ENCODE peak calls at places on chromosomes 13 and 19, in nine cellular contexts. I is kidney epithelial cell, E is left ventricle myocardium inferior, W is right atrium auricular region, D is dorsolateral prefrontal cortex, F is WERI-Rb-1, N is IMR-90, S is PC-9, B is HFF-Myc. R is an unnamed sample.

GRCh38 chr13:95509521-95510315 is 42.8 kb upstream of the CLDN10 start:
- DNase-seq in E (no peak), N (peak; percentile 10), F (no peak), S (no peak), I (no peak), B (no peak), W (no peak), D (no peak), R (no peak)

GRCh38 chr19:16447015-16447384 is 24.8 kb downstream of the EPS15L1 start:
- DNase-seq in B (no peak), W (peak; percentile 92), F (peak; percentile 24), N (peak; percentile 91), S (peak; percentile 69), D (no peak), I (peak; percentile 73), E (peak; percentile 82), R (peak; percentile 49)

GRCh38 chr13:42259515-42259914 is 12.4 kb upstream of the AKAP11 start:
- DNase-seq in B (no peak), I (no peak), F (no peak), D (no peak), E (no peak), N (no peak), S (no peak), W (no peak), R (no peak)

GRCh38 chr13:112904436-112904960 is 64.5 kb upstream of the MCF2L start:
- DNase-seq in W (no peak), S (no peak), B (no peak), F (peak; percentile 99), E (no peak), I (no peak), D (no peak), N (no peak), R (no peak)

GRCh38 chr19:5889288-5889971 is 14.2 kb downstream of the NDUFA11 start:
- DNase-seq in I (no peak), N (peak; percentile 70), B (no peak), S (no peak), F (no peak), W (no peak), D (no peak), E (no peak), R (no peak)

GRCh38 chr13:95185851-95186250 is 115.4 kb downstream of the ABCC4 start:
- DNase-seq in F (no peak), S (no peak), E (no peak), D (no peak), N (no peak), I (no peak), W (no peak), B (no peak), R (no peak)

GRCh38 chr13:101323601-101324000 is 92.7 kb downstream of the NALCN start:
- DNase-seq in D (no peak), S (no peak), B (no peak), N (no peak), F (no peak), I (no peak), E (no peak), W (no peak), R (no peak)

GRCh38 chr13:113777311-113778260 is 18.6 kb downstream of the TMEM255B start:
- DNase-seq in D (no peak), S (no peak), F (no peak), B (no peak), W (no peak), N (peak; percentile 17), I (no peak), E (no peak), R (no peak)

GRCh38 chr13:29746167-29746677 is 104.2 kb downstream of the UBL3 start:
- DNase-seq in W (no peak), I (no peak), N (no peak), S (no peak), B (no peak), E (no peak), D (no peak), F (no peak), R (no peak)

GRCh38 chr19:44770550-44771257 is 7.0 kb upstream of the CBLC start:
- DNase-seq in E (peak; percentile 86), D (peak; percentile 70), S (peak; percentile 97), N (peak; percentile 91), W (peak; percentile 91), F (peak; percentile 95), B (peak; percentile 96), I (peak; percentile 77), R (peak; percentile 63)

GRCh38 chr13:21837841-21838551 is 167.1 kb downstream of the FGF9 start:
- DNase-seq in S (no peak), F (no peak), W (no peak), D (no peak), I (no peak), N (peak; percentile 37), E (no peak), B (no peak), R (no peak)

GRCh38 chr19:43739419-43739818 is 15.3 kb downstream of the SMG9 start:
- DNase-seq in W (no peak), S (no peak), E (no peak), N (no peak), D (no peak), B (no peak), I (no peak), F (no peak), R (no peak)

GRCh38 chr13:61884830-61885229 is 469.2 kb upstream of the PCDH20 start:
- DNase-seq in N (no peak), I (no peak), E (no peak), W (no peak), B (no peak), D (no peak), F (no peak), S (no peak), R (no peak)

GRCh38 chr13:23469901-23470525 is 36.5 kb upstream of the SACS start:
- DNase-seq in D (no peak), I (peak; percentile 48), W (no peak), B (peak; percentile 89), E (no peak), F (no peak), N (peak; percentile 83), S (no peak), R (peak; percentile 82)

GRCh38 chr19:6663236-6664187 is 6.4 kb downstream of the TNFSF14 start:
- DNase-seq in D (no peak), B (no peak), S (no peak), W (no peak), F (no peak), E (no peak), I (no peak), N (no peak), R (no peak)

GRCh38 chr13:49791214-49791752 is 1.2 kb downstream of the KPNA3 start:
- DNase-seq in N (peak; percentile 35), E (no peak), W (no peak), S (peak; percentile 9), B (no peak), D (no peak), F (peak; percentile 23), I (no peak), R (no peak)

DNA sequence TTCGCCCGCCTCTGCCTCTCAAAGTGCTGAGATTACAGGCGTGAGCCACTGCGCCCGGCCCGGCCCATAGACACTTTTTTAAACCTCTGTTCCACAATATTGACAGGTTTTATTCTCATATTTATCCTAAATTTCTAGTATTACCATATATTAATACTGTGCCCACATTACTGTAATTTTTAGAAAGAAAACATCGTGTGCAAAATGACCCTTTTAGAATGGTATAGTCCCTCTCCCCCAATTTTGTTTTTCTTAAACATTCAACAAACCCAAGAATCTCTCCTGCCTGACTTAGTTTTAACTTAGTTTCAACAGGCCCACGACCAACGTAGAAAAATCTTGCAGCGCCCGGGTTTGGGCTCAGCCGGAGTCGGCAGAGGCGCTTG is 9.1 kb downstream of the CDX2 start:
- DNase-seq in F (no peak), E (no peak), I (no peak), S (no peak), N (no peak), W (no peak), B (no peak), D (no peak), R (no peak)
- H3K4me3 ChIP-seq in F (peak overlapping the region; percentile 16), E (peak overlapping the region; percentile 58), I (no peak overlapping the region), S (no peak overlapping the region), N (no peak overlapping the region), W (peak overlapping the region; percentile 38), B (no peak overlapping the region), D (peak overlapping the region; percentile 17), R (peak overlapping the region; percentile 4)

DNA sequence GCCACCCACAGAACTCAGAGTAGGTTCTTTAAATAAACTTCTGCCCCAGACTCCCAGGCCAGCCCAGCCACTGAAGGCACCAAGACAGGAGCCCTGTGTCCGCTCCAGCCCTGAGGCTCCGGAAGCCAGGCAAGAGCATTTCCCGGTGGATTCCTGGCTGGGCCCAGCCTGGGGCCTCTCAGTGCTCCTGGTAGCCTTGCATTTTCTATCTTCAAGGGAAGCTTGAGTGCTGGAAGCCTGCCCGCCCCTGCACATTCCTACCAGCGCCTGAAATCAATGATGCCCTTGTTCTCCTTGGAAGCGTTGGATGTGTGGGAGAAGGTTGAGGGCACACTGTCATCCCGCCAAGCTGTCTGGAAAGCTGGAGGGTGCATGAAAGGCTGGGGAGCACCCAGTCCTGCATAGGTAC is 70.3 kb downstream of the ALOX5AP start:
- DNase-seq in F (no peak), B (no peak), W (no peak), D (peak; percentile 75), N (peak; percentile 59), E (no peak), I (no peak), S (no peak), R (no peak)
- TF ChIP-seq CTCF in F (no peak), B (no peak), W (no peak), D (no peak), N (no peak), E (no peak), I (no peak), S (no peak), R (no peak)

DNA sequence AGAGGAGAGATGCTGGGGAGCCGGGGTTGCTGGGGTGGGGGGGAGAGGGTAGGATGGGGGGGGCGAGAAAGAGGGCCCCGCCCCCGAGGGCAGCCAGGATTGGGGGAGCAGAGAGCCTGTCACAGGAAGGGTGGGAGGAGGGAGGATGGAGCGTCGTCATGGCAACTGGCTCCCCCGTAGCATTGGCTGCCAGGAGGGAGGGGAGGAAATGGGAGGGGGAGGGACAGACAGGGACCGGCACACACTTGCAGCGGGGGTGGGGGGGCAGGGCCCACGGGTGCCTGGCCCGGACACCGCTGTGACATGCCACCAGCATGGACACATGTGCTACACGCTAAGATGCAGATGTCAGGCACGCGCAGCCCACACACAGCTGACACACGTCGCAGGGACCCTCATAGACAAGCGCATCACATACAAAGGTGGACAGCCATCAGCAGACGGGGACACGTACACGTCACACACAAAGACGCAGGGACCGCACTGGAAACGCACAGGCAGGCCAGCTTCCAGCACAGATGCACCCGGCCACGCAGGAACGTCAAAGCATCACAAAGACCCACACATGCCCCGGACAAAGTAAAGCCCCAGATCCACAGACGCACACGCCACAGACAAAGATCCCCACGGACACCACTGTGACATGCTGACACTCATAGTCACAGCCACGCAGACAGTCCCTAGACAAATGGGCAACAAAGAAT is at the start of gene LMTK3:
- DNase-seq in N (peak; percentile 56), B (no peak), W (no peak), E (no peak), D (peak; percentile 93), S (no peak), I (no peak), F (peak; percentile 58), R (no peak)
- H3K4me3 ChIP-seq in N (peak within 1 kb of the TSS; percentile 5), B (no peak within 1 kb of the TSS), W (peak within 1 kb of the TSS; percentile 35), E (peak within 1 kb of the TSS; percentile 48), D (peak within 1 kb of the TSS; percentile 60), S (no peak within 1 kb of the TSS), I (no peak within 1 kb of the TSS), F (peak within 1 kb of the TSS; percentile 46), R (no peak within 1 kb of the TSS)

DNA sequence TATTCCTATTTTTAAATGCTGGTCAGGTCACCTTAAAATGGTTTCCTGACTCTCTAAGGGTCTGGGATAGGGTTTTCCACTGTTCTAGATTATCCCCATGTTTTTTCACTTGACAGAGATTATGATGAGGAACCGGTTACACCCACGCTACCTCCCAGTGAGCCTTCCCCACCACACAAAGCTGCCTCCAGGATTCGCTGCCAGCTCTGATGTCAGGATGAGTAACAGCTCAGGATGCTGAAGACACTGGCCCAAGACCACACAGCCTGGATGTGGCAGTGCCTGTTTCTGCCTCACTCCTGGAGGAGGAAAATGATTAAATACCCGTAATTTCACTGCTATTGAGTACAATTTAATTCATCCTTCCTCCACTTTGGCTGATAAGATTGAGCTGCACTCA is 22.9 kb downstream of the ZNF114 start:
- DNase-seq in W (no peak), D (no peak), S (no peak), F (no peak), N (peak; percentile 93), I (no peak), B (no peak), E (no peak), R (no peak)
- TF ChIP-seq CTCF in W (no peak), D (no peak), S (no peak), F (no peak), N (no peak), I (no peak), B (no peak), E (no peak), R (no peak)